ENCODE peak calls at places on chromosomes 13 and 19, in eight cellular contexts. D is neural crest cell, R is AG10803, Z is brain microvascular endothelial cell, J is dorsolateral prefrontal cortex, H is retinal pigment epithelial cell, T is IMR-90, Q is PC-9. F is an unnamed sample.

GRCh38 chr19:50224986-50225747 is 21.7 kb downstream of the MYH14 start:
- DNase-seq in J (no peak), T (no peak), D (no peak), Q (no peak), R (no peak), Z (no peak), H (no peak), F (no peak)

GRCh38 chr13:23718916-23719470 is 148.8 kb downstream of the TNFRSF19 start:
- DNase-seq in J (no peak), R (no peak), T (peak), H (no peak), D (no peak), Q (no peak), Z (no peak), F (no peak)

GRCh38 chr19:5955638-5955935 is 22.4 kb downstream of the RANBP3 start:
- DNase-seq in Q (no peak), Z (no peak), J (no peak), D (no peak), R (peak), H (no peak), T (peak), F (no peak)

GRCh38 chr13:40681341-40682051 is 15.1 kb upstream of the FOXO1 start:
- DNase-seq in T (no peak), D (no peak), Z (no peak), Q (no peak), R (no peak), H (no peak), J (no peak), F (peak)

GRCh38 chr19:49761625-49762311 is 1.3 kb downstream of the TSKS start:
- DNase-seq in R (peak), H (no peak), D (no peak), T (peak), Q (no peak), Z (peak), J (no peak), F (peak)

GRCh38 chr19:9956956-9957355 is 20.6 kb upstream of the OLFM2 start:
- DNase-seq in H (no peak), D (no peak), T (peak), Z (no peak), R (peak), Q (no peak), J (no peak), F (peak)

GRCh38 chr19:38452430-38453366 is 19.2 kb downstream of the RYR1 start:
- DNase-seq in T (no peak), Z (no peak), H (no peak), D (no peak), J (no peak), R (no peak), Q (no peak), F (no peak)

GRCh38 chr19:14516746-14517438 is 1.3 kb downstream of the DNAJB1 start:
- DNase-seq in J (no peak), R (no peak), Z (no peak), Q (no peak), D (no peak), T (no peak), H (no peak), F (no peak)

GRCh38 chr13:28659611-28659970 is 661 bp downstream of the POMP start:
- DNase-seq in T (peak), H (no peak), R (peak), Z (peak), Q (no peak), J (no peak), D (no peak), F (peak)

GRCh38 chr19:3556978-3557460 is 367 bp downstream of the MFSD12 start:
- DNase-seq in T (peak), Q (peak), J (no peak), Z (no peak), D (no peak), R (no peak), H (no peak), F (no peak)

GRCh38 chr13:103130681-103131210 is 64.5 kb upstream of the SLC10A2 start:
- DNase-seq in T (no peak), R (no peak), Q (no peak), H (no peak), D (no peak), Z (no peak), J (no peak), F (no peak)

GRCh38 chr19:13819242-13819641 is 24.0 kb downstream of the ZSWIM4 start:
- DNase-seq in T (no peak), R (no peak), J (no peak), D (no peak), H (no peak), Z (no peak), Q (no peak), F (no peak)

GRCh38 chr13:113443991-113444390 is 9.3 kb downstream of the ADPRHL1 start:
- DNase-seq in D (no peak), R (no peak), Z (no peak), Q (no peak), J (no peak), H (no peak), T (no peak), F (no peak)

GRCh38 chr13:38228322-38228721 is 121.3 kb upstream of the UFM1 start:
- DNase-seq in J (no peak), Z (no peak), D (no peak), Q (no peak), R (no peak), H (no peak), T (no peak), F (no peak)

GRCh38 chr13:23460309-23460708 is 26.8 kb upstream of the SACS start:
- DNase-seq in D (no peak), Q (no peak), J (no peak), H (no peak), R (no peak), Z (no peak), T (no peak), F (no peak)

GRCh38 chr13:53242015-53242414 is 213.4 kb downstream of the OLFM4 start:
- DNase-seq in T (no peak), Q (no peak), J (no peak), Z (no peak), H (no peak), R (no peak), D (no peak), F (no peak)

GRCh38 chr13:21138561-21138960 is 37.8 kb downstream of the SKA3 start:
- DNase-seq in T (no peak), H (no peak), Q (no peak), R (no peak), D (no peak), Z (no peak), J (no peak), F (no peak)

GRCh38 chr19:42185281-42185680 is 32.2 kb downstream of the DEDD2 start:
- DNase-seq in Z (no peak), H (no peak), T (peak), J (no peak), D (no peak), Q (no peak), R (peak), F (peak)

DNA sequence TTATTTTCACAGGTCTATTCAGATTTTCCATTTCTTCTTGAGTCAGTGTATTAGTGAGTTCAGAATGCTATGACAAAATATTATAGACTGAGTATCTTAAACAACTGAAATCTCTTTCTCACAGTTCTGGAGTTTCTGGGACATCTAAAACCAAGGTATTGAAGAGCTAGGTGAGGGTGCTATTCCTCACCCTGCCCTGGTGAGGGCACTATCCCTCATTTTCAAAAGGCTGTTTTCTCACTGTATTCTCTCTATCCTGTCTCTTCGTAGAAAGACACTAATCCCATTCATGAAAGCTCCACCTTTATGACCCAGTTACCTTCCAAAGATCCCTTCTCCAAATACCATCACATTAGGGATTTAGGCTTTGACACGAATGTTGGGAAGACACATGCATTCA is 1617.1 kb downstream of the PCDH9 start:
- DNase-seq in Q (no peak), R (no peak), T (no peak), Z (no peak), H (no peak), D (no peak), J (no peak), F (no peak)
- TF ChIP-seq CTCF in Q (peak), R (no peak), T (no peak), Z (peak), H (peak), D (peak), J (no peak), F (peak)

GRCh38 chr19:27793128-27793643 is 1419.8 kb downstream of the UQCRFS1 start:
- DNase-seq in D (no peak), Z (peak), Q (peak), J (peak), R (peak), T (peak), H (peak), F (peak)
- TF ChIP-seq CTCF in D (no peak), Z (no peak), Q (no peak), J (no peak), R (no peak), T (no peak), H (no peak), F (no peak)

GRCh38 chr19:1987197-1988187 is 28.0 kb downstream of the BTBD2 start:
- DNase-seq in R (no peak), H (no peak), D (no peak), Z (no peak), T (no peak), Q (no peak), J (no peak), F (no peak)
- TF ChIP-seq CTCF in R (no peak), H (no peak), D (no peak), Z (no peak), T (peak), Q (no peak), J (no peak), F (no peak)

GRCh38 chr13:71813187-71813586 is 53.8 kb downstream of the DACH1 start:
- DNase-seq in D (no peak), Z (no peak), Q (no peak), J (no peak), R (no peak), H (no peak), T (no peak), F (no peak)

GRCh38 chr13:71811344-71811743 is 55.7 kb downstream of the DACH1 start:
- DNase-seq in R (no peak), Q (no peak), H (no peak), J (no peak), Z (no peak), D (no peak), T (no peak), F (no peak)

GRCh38 chr13:71806885-71807284 is 60.1 kb downstream of the DACH1 start:
- DNase-seq in J (no peak), H (no peak), Z (no peak), Q (no peak), R (no peak), D (no peak), T (no peak), F (no peak)

DNA sequence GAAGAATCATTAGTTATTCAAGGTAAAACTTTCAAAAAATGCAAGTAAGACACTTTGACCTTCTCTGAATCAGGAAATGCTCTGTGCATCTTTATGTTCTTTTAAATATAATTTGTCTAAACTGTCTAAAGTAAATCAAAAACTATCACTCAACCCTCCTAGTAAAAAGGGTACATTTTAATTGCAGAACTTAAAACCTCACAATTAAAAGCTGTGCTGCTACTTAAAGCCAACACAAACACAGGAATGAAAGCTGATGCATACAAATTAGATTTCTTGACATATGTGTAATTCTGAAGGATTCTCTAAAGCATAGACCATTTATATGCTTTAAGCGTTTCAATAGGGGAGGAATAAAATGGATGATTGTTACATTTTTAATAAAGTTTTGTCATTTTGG is 58.3 kb downstream of the DACH1 start:
- DNase-seq in J (no peak), T (no peak), R (no peak), Z (no peak), Q (no peak), D (no peak), H (no peak), F (no peak)
- TF ChIP-seq CTCF in J (no peak), T (no peak), R (no peak), Z (no peak), Q (no peak), D (no peak), H (no peak), F (no peak)

DNA sequence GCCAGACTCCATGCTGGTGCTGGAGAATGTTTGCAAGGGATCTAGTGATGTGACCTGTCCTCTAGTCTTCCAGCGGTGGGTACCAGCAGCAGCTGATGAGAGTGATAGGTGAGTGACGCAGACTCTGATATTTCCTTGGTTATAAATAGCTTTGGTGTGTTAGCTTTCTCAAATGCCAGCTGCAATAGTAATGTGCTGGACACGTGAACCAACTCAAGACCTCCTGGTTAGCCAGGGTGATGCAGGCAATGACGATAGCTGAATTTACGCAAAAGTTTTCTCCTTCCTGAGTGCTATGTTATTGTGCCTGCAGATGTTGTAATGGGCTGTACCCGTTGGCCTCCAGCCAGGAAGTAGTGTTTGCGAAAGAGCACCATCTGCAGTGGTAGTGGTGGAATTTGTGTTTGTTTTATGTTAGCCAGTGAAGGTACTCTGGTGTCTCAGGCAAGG is 129.5 kb downstream of the CYSLTR2 start:
- DNase-seq in Q (no peak), D (no peak), H (no peak), Z (peak), T (peak), R (peak), J (no peak), F (peak)
- TF ChIP-seq CTCF in Q (no peak), D (no peak), H (no peak), Z (peak), T (peak), R (no peak), J (no peak), F (no peak)

GRCh38 chr13:93230466-93230865 is 3.9 kb downstream of the GPC6 start:
- DNase-seq in D (no peak), H (no peak), Q (peak), T (peak), R (peak), J (no peak), Z (no peak), F (peak)

GRCh38 chr13:93234459-93234858 is 7.9 kb downstream of the GPC6 start:
- DNase-seq in R (peak), D (no peak), Q (no peak), J (no peak), H (no peak), Z (no peak), T (no peak), F (no peak)

GRCh38 chr13:93235258-93236015 is 8.8 kb downstream of the GPC6 start:
- DNase-seq in D (no peak), Z (no peak), Q (no peak), T (peak), H (no peak), J (no peak), R (peak), F (peak)

GRCh38 chr13:93231867-93232266 is 5.3 kb downstream of the GPC6 start:
- DNase-seq in Q (no peak), J (no peak), D (no peak), T (no peak), H (no peak), R (no peak), Z (no peak), F (peak)

DNA sequence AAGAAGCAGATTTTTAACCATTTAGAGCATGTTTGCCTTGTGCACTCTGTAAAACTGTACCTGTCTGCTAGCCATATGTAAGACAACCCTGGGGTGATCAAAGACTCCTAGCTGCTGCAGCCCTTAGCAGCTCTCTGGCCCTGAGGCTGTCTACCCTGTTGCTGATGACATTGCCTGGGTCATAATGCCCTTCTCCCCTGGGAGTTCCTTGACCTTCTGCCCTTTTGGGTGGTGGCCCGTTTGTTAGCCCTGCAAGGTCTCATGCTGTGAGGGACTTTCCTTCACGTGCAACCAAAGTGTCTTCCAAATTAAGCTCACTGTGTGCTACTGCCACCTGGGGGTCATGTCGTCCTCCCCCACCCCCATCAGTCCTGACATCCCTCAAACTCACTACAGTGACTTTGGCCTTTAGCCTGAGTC is 7.4 kb downstream of the GPC6 start:
- DNase-seq in Q (no peak), H (no peak), R (no peak), D (no peak), Z (no peak), J (no peak), T (no peak), F (no peak)
- TF ChIP-seq CTCF in Q (no peak), H (peak), R (no peak), D (no peak), Z (peak), J (no peak), T (no peak), F (no peak)

GRCh38 chr13:108609353-108609752 is 20.1 kb upstream of the MYO16 start:
- DNase-seq in R (peak), D (no peak), H (no peak), T (peak), Z (no peak), Q (no peak), J (no peak), F (peak)
- TF ChIP-seq CTCF in R (peak), D (peak), H (peak), T (peak), Z (peak), Q (peak), J (no peak), F (peak)

GRCh38 chr19:47270408-47270807 is 4.3 kb upstream of the INAFM1 start:
- DNase-seq in Q (no peak), T (no peak), H (no peak), R (no peak), J (no peak), D (no peak), Z (no peak), F (no peak)

GRCh38 chr19:47274071-47274890 is at the start of gene INAFM1:
- DNase-seq in R (peak), T (peak), D (peak), H (peak), Z (peak), Q (peak), J (peak), F (peak)

GRCh38 chr19:47273313-47274070 is 1.2 kb upstream of the INAFM1 start:
- DNase-seq in Q (peak), Z (peak), R (peak), J (peak), D (peak), T (peak), H (peak), F (peak)

GRCh38 chr19:47272448-47273312 is 2.0 kb upstream of the INAFM1 start:
- DNase-seq in T (no peak), H (peak), Z (no peak), J (peak), R (peak), D (no peak), Q (no peak), F (no peak)

GRCh38 chr19:47271949-47272348 is 2.7 kb upstream of the INAFM1 start:
- DNase-seq in D (no peak), Q (no peak), R (no peak), Z (no peak), J (no peak), T (no peak), H (no peak), F (no peak)
- TF ChIP-seq CTCF in D (no peak), Q (no peak), R (no peak), Z (no peak), J (no peak), T (no peak), H (no peak), F (no peak)

GRCh38 chr13:61466280-61466679 is 50.6 kb upstream of the PCDH20 start:
- DNase-seq in H (no peak), Q (no peak), T (no peak), D (no peak), R (no peak), Z (no peak), J (no peak), F (no peak)
- TF ChIP-seq CTCF in H (peak), Q (no peak), T (no peak), D (peak), R (no peak), Z (peak), J (no peak), F (no peak)

GRCh38 chr19:11597202-11598102 is at the start of gene ZNF627:
- DNase-seq in D (peak), T (peak), J (peak), Z (peak), Q (peak), R (peak), H (peak), F (peak)
- TF ChIP-seq CTCF in D (peak), T (peak), J (no peak), Z (peak), Q (peak), R (peak), H (peak), F (no peak)